ENCODE peak calls at places on chromosomes 2 and 18, in nine cellular contexts. One of them, this sample, is unnamed.

GRCh38 chr2:200640906-200641305 is 55.1 kb downstream of the AOX1 start:
- DNase-seq in astrocyte: no peak
- DNase-seq in Calu3: no peak
- DNase-seq in fibroblast of lung: peak; percentile 60
- DNase-seq in heart left ventricle: no peak
- DNase-seq in fibroblast of the aortic adventitia: peak; percentile 95
- DNase-seq in AG04450: no peak
- DNase-seq in body of pancreas: no peak
- DNase-seq in kidney: no peak
- DNase-seq in this sample: no peak

GRCh38 chr2:61911510-61911909 is 6.0 kb downstream of the COMMD1 start:
- DNase-seq in body of pancreas: no peak
- DNase-seq in AG04450: no peak
- DNase-seq in kidney: no peak
- DNase-seq in fibroblast of the aortic adventitia: no peak
- DNase-seq in Calu3: no peak
- DNase-seq in heart left ventricle: no peak
- DNase-seq in astrocyte: no peak
- DNase-seq in fibroblast of lung: no peak
- DNase-seq in this sample: no peak

GRCh38 chr2:155310589-155310988 is 612.1 kb downstream of the KCNJ3 start:
- DNase-seq in fibroblast of lung: peak; percentile 48
- DNase-seq in heart left ventricle: no peak
- DNase-seq in body of pancreas: no peak
- DNase-seq in kidney: no peak
- DNase-seq in fibroblast of the aortic adventitia: peak; percentile 41
- DNase-seq in Calu3: no peak
- DNase-seq in AG04450: no peak
- DNase-seq in astrocyte: peak; percentile 2
- DNase-seq in this sample: no peak

GRCh38 chr18:8536226-8536625 is 73.0 kb upstream of the RAB12 start:
- DNase-seq in astrocyte: no peak
- DNase-seq in kidney: no peak
- DNase-seq in body of pancreas: no peak
- DNase-seq in fibroblast of the aortic adventitia: no peak
- DNase-seq in AG04450: no peak
- DNase-seq in fibroblast of lung: no peak
- DNase-seq in heart left ventricle: no peak
- DNase-seq in Calu3: no peak
- DNase-seq in this sample: no peak

GRCh38 chr2:30293303-30293912 is 62.1 kb downstream of the LBH start:
- DNase-seq in astrocyte: peak; percentile 99
- DNase-seq in Calu3: peak; percentile 41
- DNase-seq in AG04450: peak; percentile 98
- DNase-seq in fibroblast of the aortic adventitia: peak; percentile 77
- DNase-seq in kidney: no peak
- DNase-seq in fibroblast of lung: peak; percentile 76
- DNase-seq in heart left ventricle: no peak
- DNase-seq in body of pancreas: no peak
- DNase-seq in this sample: no peak

GRCh38 chr2:203637819-203638167 is 68.6 kb upstream of the CD28 start:
- DNase-seq in body of pancreas: no peak
- DNase-seq in AG04450: no peak
- DNase-seq in fibroblast of lung: no peak
- DNase-seq in fibroblast of the aortic adventitia: no peak
- DNase-seq in heart left ventricle: no peak
- DNase-seq in Calu3: no peak
- DNase-seq in kidney: no peak
- DNase-seq in astrocyte: no peak
- DNase-seq in this sample: no peak

GRCh38 chr2:217756375-217757107 is 246.3 kb downstream of the TNS1 start:
- DNase-seq in AG04450: no peak
- DNase-seq in heart left ventricle: peak; percentile 84
- DNase-seq in kidney: peak; percentile 91
- DNase-seq in astrocyte: peak; percentile 32
- DNase-seq in fibroblast of the aortic adventitia: peak; percentile 49
- DNase-seq in fibroblast of lung: peak; percentile 54
- DNase-seq in body of pancreas: peak; percentile 51
- DNase-seq in Calu3: peak; percentile 84
- DNase-seq in this sample: peak; percentile 44

GRCh38 chr2:177964892-177965291 is 107.7 kb downstream of the PDE11A start:
- DNase-seq in Calu3: no peak
- DNase-seq in kidney: no peak
- DNase-seq in astrocyte: no peak
- DNase-seq in fibroblast of lung: no peak
- DNase-seq in body of pancreas: no peak
- DNase-seq in fibroblast of the aortic adventitia: no peak
- DNase-seq in AG04450: no peak
- DNase-seq in heart left ventricle: no peak
- DNase-seq in this sample: no peak

GRCh38 chr2:128615571-128615970 is 296.9 kb upstream of the HS6ST1 start:
- DNase-seq in astrocyte: no peak
- DNase-seq in AG04450: no peak
- DNase-seq in fibroblast of lung: no peak
- DNase-seq in kidney: peak; percentile 22
- DNase-seq in fibroblast of the aortic adventitia: no peak
- DNase-seq in heart left ventricle: peak; percentile 10
- DNase-seq in body of pancreas: no peak
- DNase-seq in Calu3: no peak
- DNase-seq in this sample: no peak

GRCh38 chr2:69779258-69779989 is 37.5 kb downstream of the ANXA4 start:
- DNase-seq in heart left ventricle: no peak
- DNase-seq in Calu3: peak; percentile 44
- DNase-seq in kidney: no peak
- DNase-seq in fibroblast of the aortic adventitia: peak; percentile 69
- DNase-seq in AG04450: no peak
- DNase-seq in body of pancreas: no peak
- DNase-seq in astrocyte: peak; percentile 58
- DNase-seq in fibroblast of lung: no peak
- DNase-seq in this sample: no peak
- TF ChIP-seq CTCF in heart left ventricle: no peak
- TF ChIP-seq CTCF in Calu3: no peak
- TF ChIP-seq CTCF in kidney: no peak
- TF ChIP-seq CTCF in fibroblast of the aortic adventitia: no peak
- TF ChIP-seq CTCF in AG04450: no peak
- TF ChIP-seq CTCF in body of pancreas: no peak
- TF ChIP-seq CTCF in astrocyte: no peak
- TF ChIP-seq CTCF in fibroblast of lung: no peak
- TF ChIP-seq CTCF in this sample: no peak

GRCh38 chr2:135997380-135997779 is 12.0 kb upstream of the DARS1 start:
- DNase-seq in fibroblast of lung: no peak
- DNase-seq in AG04450: no peak
- DNase-seq in Calu3: peak; percentile 4
- DNase-seq in astrocyte: no peak
- DNase-seq in body of pancreas: no peak
- DNase-seq in fibroblast of the aortic adventitia: no peak
- DNase-seq in heart left ventricle: peak; percentile 69
- DNase-seq in kidney: peak; percentile 74
- DNase-seq in this sample: no peak
- TF ChIP-seq CTCF in fibroblast of lung: no peak
- TF ChIP-seq CTCF in AG04450: no peak
- TF ChIP-seq CTCF in Calu3: no peak
- TF ChIP-seq CTCF in astrocyte: no peak
- TF ChIP-seq CTCF in body of pancreas: no peak
- TF ChIP-seq CTCF in fibroblast of the aortic adventitia: no peak
- TF ChIP-seq CTCF in heart left ventricle: no peak
- TF ChIP-seq CTCF in kidney: peak; percentile 5
- TF ChIP-seq CTCF in this sample: no peak

GRCh38 chr18:10487161-10487560 is 32.7 kb downstream of the APCDD1 start:
- DNase-seq in fibroblast of lung: no peak
- DNase-seq in body of pancreas: no peak
- DNase-seq in kidney: no peak
- DNase-seq in fibroblast of the aortic adventitia: no peak
- DNase-seq in AG04450: no peak
- DNase-seq in heart left ventricle: no peak
- DNase-seq in Calu3: no peak
- DNase-seq in astrocyte: no peak
- DNase-seq in this sample: no peak
- TF ChIP-seq CTCF in fibroblast of lung: no peak
- TF ChIP-seq CTCF in body of pancreas: no peak
- TF ChIP-seq CTCF in kidney: no peak
- TF ChIP-seq CTCF in fibroblast of the aortic adventitia: no peak
- TF ChIP-seq CTCF in AG04450: no peak
- TF ChIP-seq CTCF in heart left ventricle: no peak
- TF ChIP-seq CTCF in Calu3: no peak
- TF ChIP-seq CTCF in astrocyte: no peak
- TF ChIP-seq CTCF in this sample: no peak

GRCh38 chr2:65708129-65708528 is 275.7 kb upstream of the SPRED2 start:
- DNase-seq in fibroblast of the aortic adventitia: peak; percentile 4
- DNase-seq in Calu3: no peak
- DNase-seq in heart left ventricle: no peak
- DNase-seq in body of pancreas: no peak
- DNase-seq in astrocyte: peak; percentile 79
- DNase-seq in fibroblast of lung: peak; percentile 23
- DNase-seq in kidney: no peak
- DNase-seq in AG04450: no peak
- DNase-seq in this sample: no peak

GRCh38 chr2:65710356-65710755 is 278.0 kb upstream of the SPRED2 start:
- DNase-seq in astrocyte: no peak
- DNase-seq in Calu3: peak; percentile 10
- DNase-seq in fibroblast of lung: no peak
- DNase-seq in kidney: no peak
- DNase-seq in body of pancreas: no peak
- DNase-seq in heart left ventricle: no peak
- DNase-seq in AG04450: no peak
- DNase-seq in fibroblast of the aortic adventitia: no peak
- DNase-seq in this sample: no peak

GRCh38 chr2:65706376-65706775 is 274.0 kb upstream of the SPRED2 start:
- DNase-seq in kidney: no peak
- DNase-seq in fibroblast of the aortic adventitia: peak; percentile 9
- DNase-seq in fibroblast of lung: peak; percentile 61
- DNase-seq in heart left ventricle: no peak
- DNase-seq in body of pancreas: no peak
- DNase-seq in Calu3: no peak
- DNase-seq in AG04450: no peak
- DNase-seq in astrocyte: peak; percentile 80
- DNase-seq in this sample: no peak

GRCh38 chr2:65711863-65712262 is 279.5 kb upstream of the SPRED2 start:
- DNase-seq in astrocyte: no peak
- DNase-seq in AG04450: no peak
- DNase-seq in heart left ventricle: no peak
- DNase-seq in body of pancreas: no peak
- DNase-seq in fibroblast of the aortic adventitia: no peak
- DNase-seq in fibroblast of lung: no peak
- DNase-seq in kidney: no peak
- DNase-seq in Calu3: no peak
- DNase-seq in this sample: no peak

DNA sequence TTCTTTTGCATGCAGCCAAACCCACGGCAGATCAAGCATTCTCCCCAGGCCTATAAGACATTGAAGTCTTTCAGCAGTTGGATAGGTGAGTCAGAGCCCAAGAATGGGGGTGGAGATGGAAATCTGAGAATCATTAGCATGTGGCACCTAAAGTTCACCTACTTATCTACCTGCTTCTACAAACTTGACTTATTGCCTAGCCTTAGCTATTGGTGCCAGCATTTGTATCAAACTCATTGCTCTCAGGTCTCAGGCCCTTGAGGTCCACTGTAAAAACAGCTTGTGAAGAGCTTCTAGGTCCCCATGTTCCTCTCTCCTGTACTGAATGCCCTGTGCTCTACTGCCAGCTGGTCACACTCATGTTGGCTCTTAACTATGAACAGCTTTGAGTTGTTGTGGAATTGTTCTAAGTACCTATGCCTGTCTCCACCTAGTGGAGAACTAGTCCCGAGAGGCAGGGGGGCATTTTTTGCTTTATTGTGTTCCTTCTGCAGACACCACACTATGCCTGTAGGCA is 278.4 kb upstream of the SPRED2 start:
- DNase-seq in kidney: no peak
- DNase-seq in fibroblast of lung: peak; percentile 18
- DNase-seq in body of pancreas: no peak
- DNase-seq in astrocyte: peak; percentile 25
- DNase-seq in Calu3: peak; percentile 52
- DNase-seq in AG04450: no peak
- DNase-seq in fibroblast of the aortic adventitia: no peak
- DNase-seq in heart left ventricle: no peak
- DNase-seq in this sample: no peak
- TF ChIP-seq CTCF in kidney: no peak
- TF ChIP-seq CTCF in fibroblast of lung: peak; percentile 30
- TF ChIP-seq CTCF in body of pancreas: peak; percentile 14
- TF ChIP-seq CTCF in astrocyte: peak; percentile 39
- TF ChIP-seq CTCF in Calu3: peak; percentile 31
- TF ChIP-seq CTCF in AG04450: peak; percentile 52
- TF ChIP-seq CTCF in fibroblast of the aortic adventitia: no peak
- TF ChIP-seq CTCF in heart left ventricle: no peak
- TF ChIP-seq CTCF in this sample: peak; percentile 43

GRCh38 chr2:207245526-207245925 is 79.8 kb upstream of the KLF7 start:
- DNase-seq in fibroblast of the aortic adventitia: no peak
- DNase-seq in kidney: no peak
- DNase-seq in fibroblast of lung: no peak
- DNase-seq in astrocyte: no peak
- DNase-seq in Calu3: no peak
- DNase-seq in AG04450: no peak
- DNase-seq in body of pancreas: no peak
- DNase-seq in heart left ventricle: no peak
- DNase-seq in this sample: no peak
- TF ChIP-seq CTCF in fibroblast of the aortic adventitia: no peak
- TF ChIP-seq CTCF in kidney: no peak
- TF ChIP-seq CTCF in fibroblast of lung: no peak
- TF ChIP-seq CTCF in astrocyte: no peak
- TF ChIP-seq CTCF in Calu3: no peak
- TF ChIP-seq CTCF in AG04450: no peak
- TF ChIP-seq CTCF in body of pancreas: no peak
- TF ChIP-seq CTCF in heart left ventricle: no peak
- TF ChIP-seq CTCF in this sample: no peak

GRCh38 chr18:68843467-68844089 is 45.7 kb downstream of the CCDC102B start:
- DNase-seq in kidney: no peak
- DNase-seq in fibroblast of the aortic adventitia: peak; percentile 15
- DNase-seq in Calu3: no peak
- DNase-seq in body of pancreas: no peak
- DNase-seq in AG04450: no peak
- DNase-seq in heart left ventricle: no peak
- DNase-seq in fibroblast of lung: peak; percentile 47
- DNase-seq in astrocyte: no peak
- DNase-seq in this sample: no peak
- TF ChIP-seq CTCF in kidney: no peak
- TF ChIP-seq CTCF in fibroblast of the aortic adventitia: peak; percentile 35
- TF ChIP-seq CTCF in Calu3: peak; percentile 21
- TF ChIP-seq CTCF in body of pancreas: no peak
- TF ChIP-seq CTCF in AG04450: peak; percentile 44
- TF ChIP-seq CTCF in heart left ventricle: peak; percentile 8
- TF ChIP-seq CTCF in fibroblast of lung: peak; percentile 36
- TF ChIP-seq CTCF in astrocyte: no peak
- TF ChIP-seq CTCF in this sample: peak; percentile 28